ENCODE peak calls at places on chromosomes 12 and 14, in eight cellular contexts. M, G, C, N, F, E, L and X are unnamed samples.

GRCh38 chr12:70606001-70606400 is 31.2 kb downstream of the PTPRB start:
- DNase-seq in G (no peak), N (peak; percentile 78), M (no peak), C (no peak), F (no peak), E (no peak), L (peak; percentile 56), X (no peak)

GRCh38 chr12:52526511-52526951 is 6.3 kb upstream of the KRT5 start:
- DNase-seq in L (no peak), N (no peak), C (no peak), M (no peak), G (no peak), F (no peak), E (no peak), X (peak; percentile 55)

GRCh38 chr12:14153803-14154202 is 172.4 kb upstream of the GRIN2B start:
- DNase-seq in E (no peak), L (no peak), G (no peak), F (no peak), C (no peak), N (no peak), M (no peak), X (no peak)

GRCh38 chr12:113766133-113766879 is 199.8 kb downstream of the RBM19 start:
- DNase-seq in M (no peak), L (no peak), E (no peak), G (no peak), F (no peak), N (no peak), C (no peak), X (no peak)

GRCh38 chr12:114692558-114693531 is 8.9 kb upstream of the TBX3 start:
- DNase-seq in G (no peak), C (peak; percentile 58), L (no peak), F (no peak), E (no peak), M (no peak), N (no peak), X (no peak)

GRCh38 chr12:132492522-132492921 is 2.6 kb downstream of the FBRSL1 start:
- DNase-seq in M (no peak), E (peak; percentile 35), C (no peak), G (no peak), L (no peak), F (no peak), N (no peak), X (no peak)

GRCh38 chr14:95515080-95515489 is 1.4 kb downstream of the SYNE3 start:
- DNase-seq in E (no peak), C (peak; percentile 67), L (no peak), F (peak; percentile 46), M (no peak), N (peak; percentile 84), G (no peak), X (peak; percentile 78)

GRCh38 chr14:104741108-104741802 is 11.7 kb upstream of the SIVA1 start:
- DNase-seq in G (no peak), F (no peak), E (no peak), M (no peak), C (no peak), N (no peak), L (no peak), X (no peak)

GRCh38 chr12:42987216-42987631 is 397.7 kb upstream of the PRICKLE1 start:
- DNase-seq in N (no peak), E (no peak), L (no peak), C (no peak), F (no peak), M (no peak), G (no peak), X (no peak)

GRCh38 chr12:17020765-17021164 is 414.8 kb upstream of the LMO3 start:
- DNase-seq in M (no peak), E (no peak), C (no peak), L (no peak), N (no peak), F (no peak), G (no peak), X (no peak)

GRCh38 chr12:48924617-48925217 is 575 bp downstream of the FKBP11 start:
- DNase-seq in E (peak; percentile 72), G (no peak), M (no peak), F (peak; percentile 77), N (peak; percentile 78), L (peak; percentile 46), C (peak; percentile 70), X (no peak)

GRCh38 chr14:99352688-99353280 is 80.8 kb upstream of the BCL11B start:
- DNase-seq in C (no peak), E (no peak), F (no peak), M (no peak), G (no peak), N (no peak), L (no peak), X (no peak)

GRCh38 chr14:92644166-92644565 is 104.3 kb downstream of the LGMN start:
- DNase-seq in G (no peak), F (no peak), C (no peak), L (peak; percentile 85), M (no peak), N (no peak), E (no peak), X (no peak)

GRCh38 chr14:30588873-30589272 is 29.9 kb downstream of the G2E3 start:
- DNase-seq in E (no peak), F (no peak), M (no peak), C (no peak), G (no peak), L (no peak), N (no peak), X (no peak)

GRCh38 chr12:32031109-32031508 is 71.9 kb downstream of the RESF1 start:
- DNase-seq in L (no peak), F (no peak), M (peak; percentile 84), G (no peak), N (peak; percentile 98), E (no peak), C (no peak), X (no peak)

DNA sequence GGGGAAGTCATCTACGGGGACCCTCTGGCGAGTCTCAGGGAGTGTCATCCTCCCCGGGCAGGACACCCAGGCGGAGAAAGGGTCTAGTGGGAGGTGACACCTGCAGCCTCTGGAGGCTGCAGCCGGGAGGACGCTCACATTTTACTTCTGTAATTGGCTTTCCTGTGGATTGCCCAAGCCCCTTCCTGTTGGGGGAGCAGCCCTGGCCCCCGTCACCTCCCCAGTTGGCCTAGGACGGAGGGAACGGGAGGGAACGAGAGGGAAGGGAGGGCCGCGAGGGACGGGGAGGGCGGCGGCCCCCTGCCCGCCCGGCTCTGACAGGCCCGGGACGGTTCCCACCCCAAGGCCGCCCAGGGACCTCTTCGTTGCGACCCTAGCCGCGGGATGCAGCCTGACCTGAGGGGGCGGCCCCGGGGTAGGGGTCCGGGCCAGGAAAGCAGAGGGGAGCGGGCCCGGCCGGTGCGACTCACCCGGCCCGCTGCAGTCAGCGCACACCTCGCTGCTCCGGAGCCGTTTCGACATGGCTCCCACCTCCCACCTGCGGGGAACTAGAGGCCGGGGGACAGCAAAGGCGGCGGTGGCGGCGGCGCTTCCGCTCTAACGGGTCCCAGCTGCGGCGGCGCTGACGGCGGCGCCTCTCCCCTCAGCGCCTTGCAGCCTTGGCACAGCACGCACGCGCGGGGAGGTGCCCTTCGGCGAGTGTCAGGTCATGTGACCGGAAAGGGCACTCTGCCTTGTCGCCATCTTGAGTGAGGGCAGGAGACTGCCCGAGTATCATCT is at the start of gene GIT2:
- DNase-seq in L (peak; percentile 90), G (peak; percentile 90), N (peak; percentile 89), F (peak; percentile 95), E (peak; percentile 95), C (peak; percentile 93), M (peak; percentile 91), X (peak; percentile 96)
- TF ChIP-seq POLR2A in L (no peak), G (peak; percentile 78), N (peak; percentile 87), F (peak; percentile 81), E (peak; percentile 80), C (peak; percentile 46), M (peak; percentile 79), X (peak; percentile 41)

DNA sequence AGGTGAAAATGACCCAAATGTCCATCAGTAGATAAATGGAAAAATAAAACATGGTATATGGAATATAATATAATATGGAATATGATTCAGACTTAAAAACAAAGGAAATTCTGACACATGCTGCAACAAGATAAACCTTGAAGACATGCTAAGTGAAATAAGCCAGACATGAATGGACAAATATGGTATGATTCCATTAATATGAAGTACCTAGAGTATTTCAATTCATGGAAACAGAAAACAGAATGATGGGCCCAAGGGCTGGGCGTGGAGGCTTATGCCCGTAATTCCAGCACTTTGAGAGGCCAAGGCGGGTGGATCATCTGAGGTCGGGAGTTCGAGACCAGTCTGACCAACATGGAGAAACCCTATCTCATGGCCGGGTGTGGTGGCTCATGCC is 22.7 kb upstream of the ORAI1 start:
- DNase-seq in C (no peak), L (no peak), G (no peak), N (no peak), E (no peak), M (no peak), F (no peak), X (no peak)
- TF ChIP-seq POLR2A in C (no peak), L (no peak), G (no peak), N (no peak), E (no peak), M (no peak), F (no peak), X (no peak)

DNA sequence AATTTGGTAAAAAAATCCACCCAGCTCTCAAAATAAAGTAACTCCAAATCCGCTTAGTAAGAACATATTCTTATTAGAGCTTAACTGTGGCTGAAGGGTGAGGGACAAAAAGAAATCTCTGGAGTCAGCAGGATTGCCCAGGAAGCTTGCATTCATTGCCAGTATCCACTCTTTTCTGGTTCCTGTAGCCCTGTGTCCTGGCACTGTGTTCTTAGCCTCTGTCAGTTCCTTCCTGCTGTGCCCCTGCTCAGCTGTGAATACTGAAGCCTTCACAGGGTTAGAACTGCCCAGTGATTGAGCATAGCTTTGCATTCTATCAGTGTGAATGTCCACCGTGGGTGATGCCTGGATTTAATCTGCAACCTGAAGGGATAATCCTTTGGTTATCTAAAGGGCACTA is 266.9 kb upstream of the PELI2 start:
- DNase-seq in G (no peak), L (no peak), C (no peak), E (no peak), F (no peak), M (no peak), N (peak; percentile 61), X (no peak)
- TF ChIP-seq POLR2A in G (no peak), L (no peak), C (no peak), E (no peak), F (no peak), M (no peak), N (no peak), X (no peak)

GRCh38 chr12:86621957-86622356 is 365.8 kb upstream of the MGAT4C start:
- DNase-seq in N (no peak), M (no peak), C (no peak), E (no peak), G (no peak), L (no peak), F (no peak), X (no peak)

GRCh38 chr12:86623267-86623666 is 367.1 kb upstream of the MGAT4C start:
- DNase-seq in M (no peak), N (no peak), L (no peak), C (no peak), E (no peak), F (no peak), G (no peak), X (no peak)

DNA sequence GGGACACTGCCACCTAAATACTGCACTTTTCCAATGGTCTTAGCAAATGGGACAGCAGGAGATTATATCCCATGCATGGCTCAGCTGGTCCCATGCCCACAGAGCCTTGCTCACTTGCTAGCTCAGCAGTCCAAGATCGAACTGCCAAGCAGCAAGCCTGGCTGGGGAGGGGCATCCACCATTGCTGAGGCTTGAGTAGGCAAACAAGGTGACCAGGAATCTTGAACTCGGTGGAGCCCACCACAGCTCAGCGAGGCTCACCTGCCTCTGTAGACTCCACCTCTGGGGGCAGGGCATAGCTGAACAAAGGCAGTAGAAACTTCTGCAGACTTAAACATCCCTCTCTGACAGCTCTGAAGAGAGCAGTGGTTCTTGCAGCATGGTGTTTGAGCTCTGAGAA is 370.8 kb upstream of the MGAT4C start:
- DNase-seq in C (no peak), E (no peak), N (no peak), M (no peak), G (no peak), F (no peak), L (no peak), X (no peak)
- TF ChIP-seq POLR2A in C (no peak), E (no peak), N (no peak), M (no peak), G (no peak), F (no peak), L (no peak), X (no peak)